ENCODE peak calls at places on chromosomes 12 and 14, in eight cellular contexts. L is HL-60, D is mammary epithelial cell, O is ovary, R is cardiac muscle cell, A is psoas muscle, B is epithelial cell of esophagus, V is ascending aorta. G is an unnamed sample.

GRCh38 chr12:46990211-46990610 is 89.2 kb upstream of the PCED1B start:
- DNase-seq in L (no peak), D (no peak), O (no peak), R (no peak), A (no peak), B (no peak), V (no peak), G (no peak)

GRCh38 chr14:33711761-33712160 is 239.1 kb downstream of the EGLN3 start:
- DNase-seq in L (no peak), D (no peak), O (no peak), R (no peak), A (no peak), B (no peak), V (no peak), G (no peak)

GRCh38 chr14:29264865-29265264 is 498.3 kb downstream of the FOXG1 start:
- DNase-seq in L (no peak), D (no peak), O (no peak), R (no peak), A (no peak), B (no peak), V (no peak), G (no peak)

GRCh38 chr12:122160761-122161160 is 13.3 kb downstream of the IL31 start:
- DNase-seq in L (no peak), D (no peak), O (no peak), R (no peak), A (no peak), B (no peak), V (no peak), G (no peak)

GRCh38 chr12:1806301-1807106 is 13.9 kb upstream of the LRTM2 start:
- DNase-seq in L (no peak), D (no peak), O (no peak), R (no peak), A (peak; percentile 51), B (no peak), V (no peak), G (no peak)

GRCh38 chr14:22438742-22439141 is 150.3 kb downstream of the DAD1 start:
- DNase-seq in L (no peak), D (no peak), O (no peak), R (no peak), A (no peak), B (no peak), V (no peak), G (no peak)

GRCh38 chr14:66401447-66402095 is 84.6 kb upstream of the CCDC196 start:
- DNase-seq in L (no peak), D (peak; percentile 33), O (no peak), R (no peak), A (no peak), B (peak; percentile 39), V (no peak), G (no peak)

GRCh38 chr12:53179694-53180269 is 740 bp upstream of the ZNF740 start:
- DNase-seq in L (no peak), D (no peak), O (peak; percentile 57), R (no peak), A (no peak), B (no peak), V (no peak), G (peak; percentile 26)

DNA sequence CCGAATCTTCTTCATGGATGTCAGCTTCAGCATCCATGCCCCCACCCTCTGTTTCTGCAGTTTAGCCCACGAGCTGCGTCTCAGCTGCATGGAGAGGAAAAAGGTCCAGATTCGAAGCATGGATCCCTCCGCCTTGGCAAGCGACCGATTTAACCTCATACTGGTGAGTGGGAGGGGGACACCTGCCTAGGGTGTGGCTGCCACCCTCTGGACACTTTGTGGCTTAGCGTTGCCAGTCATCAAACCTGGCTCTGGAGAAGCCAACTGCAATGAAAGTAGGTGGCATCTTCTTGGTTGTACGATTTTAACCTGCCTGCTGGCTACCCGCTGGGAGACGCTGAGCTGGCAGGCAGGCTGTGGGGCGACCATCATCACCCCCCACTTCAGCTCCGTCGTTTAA is 16.7 kb downstream of the DCAF4 start:
- DNase-seq in L (no peak), D (no peak), O (no peak), R (no peak), A (no peak), B (no peak), V (no peak), G (no peak)
- TF ChIP-seq CTCF in L (no peak), D (no peak), O (no peak), R (no peak), A (no peak), B (no peak), V (no peak), G (no peak)

GRCh38 chr12:33876618-33877017 is 145.7 kb upstream of the ALG10 start:
- DNase-seq in L (no peak), D (no peak), O (no peak), R (no peak), A (no peak), B (peak; percentile 1), V (no peak), G (no peak)
- TF ChIP-seq CTCF in L (no peak), D (peak; percentile 28), O (no peak), R (no peak), A (no peak), B (no peak), V (no peak), G (peak; percentile 34)

DNA sequence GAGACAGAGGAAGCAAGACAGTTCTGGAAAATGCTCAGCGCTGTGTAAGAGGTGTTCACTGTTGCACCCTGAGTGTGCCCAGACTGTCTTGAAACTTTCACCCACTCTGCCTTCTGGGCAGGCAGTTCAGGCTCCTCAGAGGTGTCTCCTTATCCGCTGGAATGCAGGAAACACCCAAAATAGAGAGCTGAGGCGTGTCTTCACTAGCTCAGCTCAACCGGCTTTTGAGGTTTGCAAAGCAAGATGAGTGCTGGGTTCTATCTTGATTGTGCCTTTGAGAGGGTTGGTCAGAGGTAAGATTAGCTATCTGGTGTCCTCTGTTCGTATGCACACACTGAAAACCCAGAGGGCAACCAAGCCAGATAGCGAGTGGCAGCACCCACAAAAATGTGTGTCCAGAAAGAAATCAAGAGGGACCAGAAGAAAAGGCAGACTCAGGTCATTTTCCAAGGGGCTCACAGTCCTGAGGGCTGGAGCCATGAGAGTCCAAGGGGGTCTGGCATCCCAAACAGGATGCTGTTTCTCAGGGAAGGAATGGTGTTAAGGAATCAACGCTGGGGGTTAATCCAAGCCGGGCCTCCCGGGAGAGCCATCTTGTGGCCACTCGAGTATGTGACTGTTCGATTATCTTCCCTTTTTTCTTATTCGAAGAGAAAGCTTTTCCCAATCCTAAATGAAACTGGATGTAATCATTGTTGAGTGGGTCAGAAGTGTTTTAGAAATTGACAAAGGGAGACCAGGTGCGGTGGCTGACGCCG is 47.1 kb downstream of the TBX3 start:
- DNase-seq in L (no peak), D (peak; percentile 56), O (no peak), R (peak; percentile 31), A (no peak), B (peak; percentile 74), V (no peak), G (peak; percentile 16)
- TF ChIP-seq CTCF in L (no peak), D (peak; percentile 24), O (no peak), R (peak; percentile 48), A (no peak), B (peak; percentile 33), V (no peak), G (no peak)

GRCh38 chr14:105486974-105487448 is 325 bp downstream of the CRIP1 start:
- DNase-seq in L (no peak), D (no peak), O (no peak), R (no peak), A (peak; percentile 86), B (no peak), V (no peak), G (no peak)

GRCh38 chr14:105484997-105485393 is 1.7 kb upstream of the CRIP1 start:
- DNase-seq in L (no peak), D (no peak), O (no peak), R (no peak), A (no peak), B (no peak), V (no peak), G (no peak)

GRCh38 chr14:105484069-105484996 is 2.4 kb upstream of the CRIP1 start:
- DNase-seq in L (no peak), D (no peak), O (no peak), R (no peak), A (no peak), B (no peak), V (no peak), G (no peak)

GRCh38 chr14:105486333-105486973 is at the start of gene CRIP1:
- DNase-seq in L (no peak), D (no peak), O (no peak), R (no peak), A (no peak), B (no peak), V (no peak), G (no peak)

GRCh38 chr14:105485720-105486332 is 860 bp upstream of the CRIP1 start:
- DNase-seq in L (no peak), D (no peak), O (no peak), R (peak; percentile 71), A (no peak), B (no peak), V (no peak), G (peak; percentile 77)
- TF ChIP-seq CTCF in L (peak; percentile 17), D (no peak), O (no peak), R (peak; percentile 17), A (peak; percentile 11), B (no peak), V (peak; percentile 13), G (no peak)

GRCh38 chr12:100926669-100927248 is 132.2 kb downstream of the ANO4 start:
- DNase-seq in L (no peak), D (peak; percentile 39), O (no peak), R (peak; percentile 56), A (no peak), B (peak; percentile 60), V (no peak), G (peak; percentile 33)

DNA sequence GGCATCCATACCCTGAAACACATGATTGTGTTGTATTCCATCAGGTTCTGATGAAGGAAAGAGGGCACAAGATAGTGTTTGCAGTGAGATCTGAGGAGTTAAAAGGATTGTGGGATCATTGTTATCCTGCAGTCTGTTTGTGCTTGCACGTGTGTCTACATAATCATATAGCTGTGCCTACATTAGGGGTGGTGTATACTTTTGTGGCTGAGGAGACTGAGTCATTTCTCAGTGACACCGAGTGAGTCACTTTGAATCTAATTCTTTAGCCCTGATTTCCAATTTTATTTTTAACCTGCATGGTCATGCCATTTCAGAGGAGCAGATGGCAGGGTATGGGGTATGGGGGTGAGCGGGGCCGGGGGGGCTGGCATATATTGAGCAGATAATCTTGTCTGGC is 133.2 kb downstream of the ANO4 start:
- DNase-seq in L (no peak), D (peak; percentile 85), O (no peak), R (no peak), A (no peak), B (peak; percentile 89), V (no peak), G (no peak)
- TF ChIP-seq CTCF in L (no peak), D (no peak), O (no peak), R (no peak), A (no peak), B (no peak), V (no peak), G (no peak)

DNA sequence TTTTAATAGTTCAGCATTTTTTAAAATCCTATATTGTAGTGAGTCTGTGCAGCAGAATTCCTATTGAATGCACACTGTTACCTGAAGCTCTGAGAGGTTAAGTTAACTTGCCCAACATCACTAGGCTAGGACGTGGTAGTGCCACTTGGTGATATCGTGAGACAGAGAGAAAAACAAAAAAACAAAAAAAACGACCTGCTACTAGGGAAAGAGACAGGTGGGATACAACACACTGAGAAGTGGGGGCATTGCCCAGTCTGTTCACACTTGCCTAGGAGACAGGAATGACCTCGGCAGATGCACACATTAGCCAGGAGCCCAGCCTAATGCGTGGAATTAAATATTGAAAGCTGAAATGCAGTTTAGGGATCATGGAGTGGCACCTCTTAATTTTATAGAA is 129.7 kb upstream of the CCND2 start:
- DNase-seq in L (no peak), D (peak; percentile 43), O (no peak), R (no peak), A (no peak), B (no peak), V (no peak), G (no peak)
- TF ChIP-seq CTCF in L (no peak), D (no peak), O (no peak), R (no peak), A (no peak), B (no peak), V (no peak), G (no peak)